ENCODE peak calls at places on chromosomes 2 and 18, in four cellular contexts. V is H9, H is IMR-90, I is H1. M is an unnamed sample.

GRCh38 chr2:112814278-112814677 is 22.3 kb downstream of the IL1B start:
- DNase-seq in V (peak; percentile 76), H (peak; percentile 57), I (no peak), M (peak; percentile 93)

GRCh38 chr2:74831693-74832530 is 2.0 kb upstream of the HK2 start:
- DNase-seq in V (no peak), H (peak; percentile 62), I (no peak), M (peak; percentile 19)

GRCh38 chr18:2515908-2516625 is 55.2 kb downstream of the METTL4 start:
- DNase-seq in V (no peak), H (peak; percentile 95), I (no peak), M (peak; percentile 8)

GRCh38 chr2:61689526-61689925 is 151.4 kb upstream of the XPO1 start:
- DNase-seq in V (no peak), H (peak; percentile 20), I (no peak), M (no peak)

GRCh38 chr2:173090291-173090877 is 14.7 kb downstream of the MAP3K20 start:
- DNase-seq in V (peak; percentile 34), H (peak; percentile 76), I (no peak), M (peak; percentile 84)

GRCh38 chr2:219576505-219577388 is 4.6 kb downstream of the INHA start:
- DNase-seq in V (peak; percentile 70), H (peak; percentile 13), I (peak; percentile 78), M (peak; percentile 77)

GRCh38 chr2:8255448-8255800 is 426.4 kb upstream of the ID2 start:
- DNase-seq in V (peak; percentile 56), H (peak; percentile 13), I (no peak), M (peak; percentile 89)

GRCh38 chr2:192286093-192286701 is 91.5 kb upstream of the TMEFF2 start:
- DNase-seq in V (no peak), H (peak; percentile 63), I (no peak), M (peak; percentile 62)

GRCh38 chr2:220353897-220354296 is 726.5 kb downstream of the SLC4A3 start:
- DNase-seq in V (no peak), H (peak; percentile 54), I (no peak), M (peak; percentile 30)

GRCh38 chr18:3401669-3402620 is 48.0 kb upstream of the TGIF1 start:
- DNase-seq in V (no peak), H (no peak), I (no peak), M (no peak)

GRCh38 chr2:109728809-109729208 is 65.3 kb upstream of the RGPD5 start:
- DNase-seq in V (no peak), H (no peak), I (peak; percentile 4), M (no peak)

GRCh38 chr2:47354013-47354816 is 48.7 kb upstream of the MSH2 start:
- DNase-seq in V (no peak), H (peak; percentile 37), I (no peak), M (no peak)

DNA sequence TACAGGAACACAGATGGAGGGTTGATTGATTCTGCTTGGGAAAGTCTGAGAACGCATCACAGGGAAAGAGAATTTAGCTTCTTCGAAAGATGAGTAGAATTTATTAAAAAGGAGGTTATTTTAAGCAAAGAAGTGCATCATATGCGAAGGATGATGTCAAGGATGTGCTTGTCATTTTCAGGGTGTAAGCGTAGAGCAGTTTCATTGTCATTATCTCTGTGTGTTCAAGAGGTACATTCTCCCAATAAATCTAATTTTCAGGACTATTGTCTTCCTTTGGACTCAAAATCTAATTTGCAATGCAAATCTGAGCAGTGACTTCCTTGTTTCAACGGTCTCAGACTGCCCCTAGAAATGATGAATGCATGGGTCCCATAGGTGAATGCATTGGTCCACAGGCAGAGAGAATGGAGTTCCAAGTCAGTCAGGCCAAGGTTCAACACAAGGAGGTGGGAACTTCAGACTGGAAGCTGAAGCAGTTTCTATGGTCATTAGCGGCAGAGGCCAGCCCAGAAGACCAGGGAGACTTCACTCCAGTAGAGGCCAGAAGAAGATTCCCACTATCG is 99.8 kb downstream of the CDC42EP3 start:
- DNase-seq in V (no peak), H (no peak), I (no peak), M (no peak)
- H3K4me2 ChIP-seq in V (no peak overlapping the region), H (no peak overlapping the region), I (no peak overlapping the region), M (no peak overlapping the region)

GRCh38 chr2:205858781-205859478 is 176.6 kb downstream of the NRP2 start:
- DNase-seq in V (no peak), H (peak; percentile 11), I (no peak), M (peak; percentile 16)

GRCh38 chr2:205860847-205861246 is 178.5 kb downstream of the NRP2 start:
- DNase-seq in V (no peak), H (no peak), I (no peak), M (no peak)

GRCh38 chr2:205852457-205852856 is 170.2 kb downstream of the NRP2 start:
- DNase-seq in V (no peak), H (no peak), I (no peak), M (no peak)

GRCh38 chr2:205860146-205860545 is 177.8 kb downstream of the NRP2 start:
- DNase-seq in V (no peak), H (no peak), I (no peak), M (no peak)

GRCh38 chr2:205857532-205857931 is 175.2 kb downstream of the NRP2 start:
- DNase-seq in V (no peak), H (no peak), I (no peak), M (no peak)
- H3K56ac ChIP-seq in V (no peak overlapping the region), H (no peak overlapping the region), I (no peak overlapping the region), M (no peak overlapping the region)

DNA sequence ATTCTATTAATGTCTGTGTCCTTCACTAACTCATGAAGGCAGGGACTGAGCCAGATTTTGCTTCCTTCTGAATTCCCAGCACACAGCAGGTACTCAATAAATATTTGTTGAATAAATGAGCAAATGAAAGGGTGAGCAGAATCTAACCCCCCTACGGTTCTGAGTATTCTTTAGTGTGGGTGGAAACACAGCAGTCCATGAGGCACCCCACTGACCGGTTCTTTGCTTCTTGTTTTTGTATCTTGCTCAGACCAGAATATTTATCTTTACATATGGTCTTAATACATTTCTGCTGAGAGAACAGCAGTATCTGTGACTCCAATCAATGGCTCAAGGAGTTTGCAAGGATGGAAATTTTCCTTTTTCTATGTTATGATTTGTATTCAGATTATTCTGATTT is 506.4 kb upstream of the TNP1 start:
- DNase-seq in V (no peak), H (no peak), I (no peak), M (peak; percentile 21)
- H3K4me2 ChIP-seq in V (no peak overlapping the region), H (no peak overlapping the region), I (no peak overlapping the region), M (no peak overlapping the region)

GRCh38 chr2:12726271-12726670 is 9.5 kb downstream of the TRIB2 start:
- DNase-seq in V (no peak), H (no peak), I (no peak), M (no peak)
- H3K56ac ChIP-seq in V (no peak overlapping the region), H (no peak overlapping the region), I (no peak overlapping the region), M (no peak overlapping the region)

GRCh38 chr2:101064505-101064867 is 62.4 kb downstream of the RPL31 start:
- DNase-seq in V (no peak), H (no peak), I (no peak), M (no peak)
- H3K4me2 ChIP-seq in V (no peak overlapping the region), H (no peak overlapping the region), I (no peak overlapping the region), M (no peak overlapping the region)

GRCh38 chr18:11159844-11160243 is 10.5 kb upstream of the PIEZO2 start:
- DNase-seq in V (no peak), H (no peak), I (no peak), M (no peak)
- H3K56ac ChIP-seq in V (no peak overlapping the region), H (no peak overlapping the region), I (no peak overlapping the region), M (no peak overlapping the region)

GRCh38 chr2:134949966-134950708 is 31.5 kb downstream of the CCNT2 start:
- DNase-seq in V (no peak), H (no peak), I (no peak), M (no peak)
- H3K4me2 ChIP-seq in V (no peak overlapping the region), H (no peak overlapping the region), I (no peak overlapping the region), M (no peak overlapping the region)

GRCh38 chr2:746697-747096 is 69.5 kb upstream of the TMEM18 start:
- DNase-seq in V (no peak), H (no peak), I (no peak), M (no peak)
- H3K56ac ChIP-seq in V (no peak overlapping the region), H (no peak overlapping the region), I (no peak overlapping the region), M (no peak overlapping the region)

GRCh38 chr2:54634012-54634411 is 89.5 kb upstream of the EML6 start:
- DNase-seq in V (no peak), H (no peak), I (no peak), M (no peak)

GRCh38 chr2:54635554-54636152 is 87.8 kb upstream of the EML6 start:
- DNase-seq in V (no peak), H (peak; percentile 46), I (no peak), M (no peak)

GRCh38 chr2:54632733-54633692 is 90.4 kb upstream of the EML6 start:
- DNase-seq in V (no peak), H (peak; percentile 83), I (no peak), M (no peak)

GRCh38 chr2:54636425-54637139 is 86.9 kb upstream of the EML6 start:
- DNase-seq in V (no peak), H (no peak), I (no peak), M (no peak)

DNA sequence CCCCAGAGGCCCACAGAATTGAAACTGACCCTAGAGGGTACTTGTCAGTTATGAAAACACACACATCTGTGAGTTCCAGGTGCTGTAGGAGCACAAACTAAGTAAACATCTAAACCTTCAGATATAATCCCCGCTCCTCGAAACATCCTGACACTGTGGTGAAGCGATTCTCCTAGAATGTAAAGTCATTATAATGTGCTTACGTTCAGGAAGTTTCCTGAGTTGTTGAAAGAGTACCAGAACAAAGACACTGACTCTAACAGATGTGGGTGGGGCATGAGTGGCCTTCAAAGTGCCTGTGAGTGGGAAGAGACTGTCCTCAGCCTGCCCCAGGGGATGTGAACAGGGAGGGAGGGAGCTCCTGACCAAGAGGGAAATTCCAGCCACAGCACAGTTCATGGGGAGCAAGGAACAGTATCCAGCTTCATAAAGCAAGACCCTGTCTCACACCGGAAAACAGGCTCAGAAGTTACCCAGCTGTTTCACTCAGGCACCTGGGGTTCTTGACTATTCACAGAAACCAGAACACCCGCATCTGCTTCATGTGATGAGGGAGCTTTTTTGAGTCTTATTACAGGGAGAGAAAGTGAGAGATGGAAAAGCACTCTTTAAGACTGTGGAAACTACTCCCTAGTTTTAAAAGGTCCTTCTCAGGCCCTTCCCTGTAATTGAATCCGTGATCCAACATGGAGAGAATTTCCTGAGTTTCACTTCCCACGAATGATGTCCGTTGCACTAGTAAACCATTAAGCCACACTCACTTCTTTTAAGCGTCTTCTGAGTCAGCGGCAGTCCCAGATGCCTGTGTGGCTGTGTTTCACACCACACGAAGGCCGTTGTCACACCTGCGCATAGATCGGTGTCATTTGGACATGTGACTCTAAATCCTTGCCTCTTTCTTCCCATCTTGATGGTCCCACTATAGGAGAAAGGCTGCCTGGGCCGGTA is 88.6 kb upstream of the EML6 start:
- DNase-seq in V (no peak), H (peak; percentile 84), I (no peak), M (peak; percentile 63)
- H3K4me2 ChIP-seq in V (no peak overlapping the region), H (peak overlapping the region; percentile 93), I (no peak overlapping the region), M (no peak overlapping the region)

GRCh38 chr2:203998195-203998804 is 61.7 kb downstream of the ICOS start:
- DNase-seq in V (no peak), H (peak; percentile 22), I (no peak), M (no peak)

GRCh38 chr2:203997481-203997880 is 60.9 kb downstream of the ICOS start:
- DNase-seq in V (no peak), H (no peak), I (no peak), M (no peak)

GRCh38 chr2:203996692-203997091 is 60.1 kb downstream of the ICOS start:
- DNase-seq in V (no peak), H (no peak), I (no peak), M (no peak)

GRCh38 chr2:204000446-204000845 is 63.9 kb downstream of the ICOS start:
- DNase-seq in V (no peak), H (no peak), I (no peak), M (no peak)

DNA sequence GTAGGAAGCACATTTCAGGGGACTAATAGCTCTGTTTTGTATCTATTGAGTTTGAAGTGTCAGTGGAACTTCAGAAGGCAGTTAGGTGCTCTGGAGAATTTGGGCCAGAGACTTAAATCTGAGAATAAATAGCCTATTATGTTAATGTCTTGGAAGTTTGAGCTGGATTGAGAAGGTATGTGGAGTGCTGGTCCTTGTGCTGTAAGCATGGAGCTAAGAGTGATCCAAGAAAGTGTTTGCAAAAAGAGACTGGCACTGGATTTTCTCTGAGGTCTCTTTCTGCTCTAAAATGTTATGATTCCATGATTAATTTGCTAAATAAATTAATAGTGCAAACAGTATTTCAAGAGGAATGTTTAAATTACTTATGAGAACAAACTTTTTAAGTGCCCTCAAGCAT is 63.3 kb downstream of the ICOS start:
- DNase-seq in V (no peak), H (no peak), I (no peak), M (no peak)
- H3K56ac ChIP-seq in V (no peak overlapping the region), H (no peak overlapping the region), I (no peak overlapping the region), M (no peak overlapping the region)